ENCODE peak calls at places on chromosome 3, in nine cellular contexts. X, S, A, O, P, W, E, U and R are unnamed samples.

GRCh38 chr3:134352031-134352671 is 22.1 kb downstream of the AMOTL2 start:
- DNase-seq in X (no peak), S (no peak), A (no peak), O (no peak), P (no peak), W (no peak), E (no peak), U (peak), R (no peak)

GRCh38 chr3:42846682-42847522 is 28.8 kb downstream of the CYP8B1 start:
- DNase-seq in X (no peak), S (no peak), A (no peak), O (no peak), P (no peak), W (no peak), E (no peak), U (no peak), R (no peak)

GRCh38 chr3:35965908-35966307 is 326.6 kb downstream of the ARPP21 start:
- DNase-seq in X (peak), S (peak), A (peak), O (no peak), P (peak), W (peak), E (no peak), U (peak), R (no peak)

GRCh38 chr3:54087581-54088410 is 34.6 kb upstream of the CACNA2D3 start:
- DNase-seq in X (no peak), S (peak), A (no peak), O (no peak), P (no peak), W (peak), E (no peak), U (no peak), R (no peak)

GRCh38 chr3:100537646-100538338 is 45.4 kb downstream of the TMEM45A start:
- DNase-seq in X (no peak), S (no peak), A (no peak), O (no peak), P (no peak), W (no peak), E (no peak), U (peak), R (no peak)

GRCh38 chr3:11601446-11602241 is 42.1 kb downstream of the VGLL4 start:
- DNase-seq in X (no peak), S (no peak), A (no peak), O (no peak), P (no peak), W (peak), E (no peak), U (no peak), R (no peak)

GRCh38 chr3:34305266-34305665 is 506.8 kb downstream of the PDCD6IP start:
- DNase-seq in X (no peak), S (no peak), A (no peak), O (no peak), P (no peak), W (no peak), E (no peak), U (peak), R (no peak)

GRCh38 chr3:126423191-126424038 is 28.7 kb downstream of the CFAP100 start:
- DNase-seq in X (no peak), S (no peak), A (no peak), O (no peak), P (no peak), W (no peak), E (no peak), U (no peak), R (no peak)

GRCh38 chr3:64354221-64354620 is 129.0 kb upstream of the PRICKLE2 start:
- DNase-seq in X (peak), S (no peak), A (no peak), O (no peak), P (no peak), W (peak), E (no peak), U (peak), R (no peak)

GRCh38 chr3:63918321-63918720 is 6.1 kb upstream of the SCAANT1 start:
- DNase-seq in X (peak), S (no peak), A (no peak), O (no peak), P (no peak), W (peak), E (no peak), U (peak), R (no peak)

GRCh38 chr3:129231331-129232119 is 17.9 kb upstream of the COPG1 start:
- DNase-seq in X (peak), S (no peak), A (no peak), O (no peak), P (no peak), W (peak), E (no peak), U (peak), R (no peak)

GRCh38 chr3:134874737-134875413 is 79.8 kb downstream of the EPHB1 start:
- DNase-seq in X (no peak), S (no peak), A (no peak), O (no peak), P (no peak), W (peak), E (no peak), U (no peak), R (no peak)

GRCh38 chr3:113151475-113152031 is 59.8 kb upstream of the BOC start:
- DNase-seq in X (no peak), S (no peak), A (no peak), O (no peak), P (no peak), W (peak), E (no peak), U (no peak), R (no peak)

GRCh38 chr3:40878464-40878905 is 320.8 kb upstream of the CTNNB1 start:
- DNase-seq in X (no peak), S (no peak), A (no peak), O (no peak), P (no peak), W (no peak), E (no peak), U (no peak), R (no peak)

GRCh38 chr3:159486580-159486979 is 502.1 kb upstream of the IL12A start:
- DNase-seq in X (no peak), S (peak), A (no peak), O (no peak), P (peak), W (no peak), E (no peak), U (peak), R (no peak)

GRCh38 chr3:9934235-9934621 is 594 bp downstream of the CRELD1 start:
- DNase-seq in X (no peak), S (peak), A (no peak), O (no peak), P (no peak), W (no peak), E (no peak), U (no peak), R (no peak)

GRCh38 chr3:42024578-42025387 is 62.9 kb upstream of the ULK4 start:
- DNase-seq in X (no peak), S (peak), A (no peak), O (no peak), P (no peak), W (no peak), E (no peak), U (no peak), R (no peak)

GRCh38 chr3:162112719-162113118 is 616.1 kb downstream of the OTOL1 start:
- DNase-seq in X (no peak), S (no peak), A (no peak), O (no peak), P (no peak), W (no peak), E (no peak), U (no peak), R (no peak)

GRCh38 chr3:98657429-98657828 is 64.0 kb upstream of the CPOX start:
- DNase-seq in X (peak), S (peak), A (peak), O (peak), P (peak), W (peak), E (peak), U (peak), R (peak)

GRCh38 chr3:184746131-184747120 is 34.6 kb upstream of the MAGEF1 start:
- DNase-seq in X (no peak), S (no peak), A (no peak), O (no peak), P (no peak), W (no peak), E (no peak), U (no peak), R (no peak)

GRCh38 chr3:177705976-177706866 is 508.9 kb upstream of the TBL1XR1 start:
- DNase-seq in X (no peak), S (no peak), A (no peak), O (no peak), P (no peak), W (peak), E (no peak), U (no peak), R (no peak)

GRCh38 chr3:133776794-133777438 is 28.7 kb upstream of the SRPRB start:
- DNase-seq in X (no peak), S (no peak), A (no peak), O (no peak), P (no peak), W (no peak), E (no peak), U (no peak), R (no peak)

GRCh38 chr3:124213641-124214040 is 221.7 kb upstream of the ROPN1 start:
- DNase-seq in X (no peak), S (no peak), A (no peak), O (no peak), P (no peak), W (no peak), E (no peak), U (no peak), R (no peak)

GRCh38 chr3:99681512-99681911 is 43.1 kb downstream of the COL8A1 start:
- DNase-seq in X (no peak), S (no peak), A (no peak), O (no peak), P (no peak), W (no peak), E (no peak), U (no peak), R (no peak)

GRCh38 chr3:169812124-169812843 is 386 bp upstream of the LRRIQ4 start:
- DNase-seq in X (peak), S (peak), A (peak), O (peak), P (peak), W (peak), E (peak), U (peak), R (peak)

GRCh38 chr3:187186801-187187421 is 10.4 kb upstream of the RTP1 start:
- DNase-seq in X (peak), S (no peak), A (no peak), O (no peak), P (no peak), W (peak), E (no peak), U (peak), R (no peak)

GRCh38 chr3:12194209-12194608 is 35.5 kb upstream of the TIMP4 start:
- DNase-seq in X (peak), S (no peak), A (no peak), O (no peak), P (no peak), W (peak), E (no peak), U (peak), R (no peak)

GRCh38 chr3:9185701-9186100 is 63.7 kb downstream of the SRGAP3 start:
- DNase-seq in X (no peak), S (no peak), A (no peak), O (no peak), P (no peak), W (no peak), E (no peak), U (no peak), R (no peak)

GRCh38 chr3:178405456-178405970 is 130.7 kb upstream of the KCNMB2 start:
- DNase-seq in X (no peak), S (no peak), A (no peak), O (no peak), P (no peak), W (peak), E (no peak), U (no peak), R (no peak)

GRCh38 chr3:147614210-147614609 is 205.0 kb downstream of the ZIC1 start:
- DNase-seq in X (peak), S (no peak), A (no peak), O (no peak), P (no peak), W (peak), E (no peak), U (no peak), R (no peak)